ENCODE peak calls at places on chromosomes 3 and 15, in seven cellular contexts. D, M, R, P, J, Y and K are unnamed samples.

GRCh38 chr3:184300377-184300717 is 1.3 kb downstream of the PSMD2 start:
- DNase-seq in J (no peak), D (no peak), R (no peak), P (peak; percentile 23), M (peak; percentile 84), Y (peak; percentile 83), K (peak; percentile 27)

GRCh38 chr3:127964053-127964452 is 49.0 kb downstream of the KBTBD12 start:
- DNase-seq in J (peak; percentile 52), R (no peak), D (no peak), Y (peak; percentile 31), M (peak; percentile 84), P (no peak), K (peak; percentile 79)

GRCh38 chr15:62883938-62884479 is 158.5 kb upstream of the TPM1 start:
- DNase-seq in Y (no peak), J (no peak), D (no peak), R (no peak), M (no peak), P (no peak), K (no peak)

GRCh38 chr3:141851411-141851810 is 25.0 kb upstream of the ATP1B3 start:
- DNase-seq in P (no peak), Y (peak; percentile 76), D (no peak), J (no peak), M (no peak), R (no peak), K (no peak)

GRCh38 chr3:46835059-46835458 is 28.2 kb downstream of the MYL3 start:
- DNase-seq in Y (no peak), D (no peak), M (no peak), R (no peak), J (no peak), P (no peak), K (no peak)

GRCh38 chr3:112351823-112352222 is 18.9 kb downstream of the CD200 start:
- DNase-seq in D (no peak), Y (no peak), R (no peak), J (no peak), M (no peak), P (no peak), K (peak; percentile 47)

GRCh38 chr3:50648944-50649343 is 25.8 kb upstream of the DOCK3 start:
- DNase-seq in D (no peak), M (no peak), Y (no peak), R (no peak), J (no peak), P (no peak), K (no peak)

GRCh38 chr3:81716870-81717509 is 44.5 kb downstream of the GBE1 start:
- DNase-seq in R (no peak), M (peak; percentile 65), D (no peak), Y (peak; percentile 61), J (peak; percentile 66), P (peak; percentile 71), K (peak; percentile 87)

GRCh38 chr15:38251726-38252480 is 733 bp upstream of the SPRED1 start:
- DNase-seq in D (peak; percentile 93), M (peak; percentile 89), R (peak; percentile 25), J (peak; percentile 99), P (peak; percentile 99), Y (peak; percentile 99), K (peak; percentile 99)

GRCh38 chr3:175885196-175885766 is 1026.1 kb downstream of the NAALADL2 start:
- DNase-seq in Y (no peak), M (no peak), J (no peak), R (no peak), D (no peak), P (no peak), K (no peak)

GRCh38 chr3:123655400-123655799 is 70.5 kb upstream of the HACD2 start:
- DNase-seq in M (no peak), J (peak; percentile 50), D (no peak), Y (peak; percentile 27), R (no peak), P (no peak), K (peak; percentile 41)

GRCh38 chr15:38474155-38474757 is 20.3 kb downstream of the FAM98B start:
- DNase-seq in D (peak; percentile 55), J (peak; percentile 80), Y (peak; percentile 79), M (peak; percentile 67), R (no peak), P (peak; percentile 61), K (peak; percentile 83)

GRCh38 chr3:151816091-151816604 is 2.2 kb downstream of the AADAC start:
- DNase-seq in M (peak; percentile 94), P (peak; percentile 57), D (no peak), J (peak; percentile 87), Y (peak; percentile 69), R (no peak), K (peak; percentile 58)

GRCh38 chr3:124882749-124883148 is 4.4 kb downstream of the ITGB5 start:
- DNase-seq in J (no peak), P (peak; percentile 53), D (no peak), M (no peak), R (no peak), Y (no peak), K (peak; percentile 30)

GRCh38 chr3:94099311-94099710 is 36.5 kb downstream of the NSUN3 start:
- DNase-seq in R (no peak), Y (peak; percentile 3), D (no peak), M (no peak), P (no peak), J (peak; percentile 49), K (no peak)

GRCh38 chr15:50977157-50977556 is 68.7 kb downstream of the AP4E1 start:
- DNase-seq in M (no peak), Y (peak; percentile 43), R (no peak), J (peak; percentile 34), D (no peak), P (peak; percentile 29), K (peak; percentile 44)

GRCh38 chr3:191136347-191136746 is 62.7 kb upstream of the OSTN start:
- DNase-seq in P (peak; percentile 31), J (peak; percentile 42), M (peak; percentile 28), R (no peak), D (no peak), Y (peak; percentile 71), K (peak; percentile 66)

GRCh38 chr3:193590088-193590856 is 2.7 kb upstream of the OPA1 start:
- DNase-seq in D (no peak), J (peak; percentile 52), P (peak; percentile 84), Y (peak; percentile 84), M (peak; percentile 94), R (no peak), K (peak; percentile 76)

GRCh38 chr15:63339006-63339766 is 42.5 kb downstream of the CA12 start:
- DNase-seq in M (peak; percentile 62), Y (no peak), D (no peak), J (no peak), P (no peak), R (no peak), K (no peak)

GRCh38 chr3:23096041-23096440 is 107.1 kb upstream of the UBE2E2 start:
- DNase-seq in J (no peak), P (peak; percentile 29), M (no peak), Y (peak; percentile 38), R (no peak), D (no peak), K (peak; percentile 77)

GRCh38 chr15:40873625-40874561 is at the start of gene RHOV:
- DNase-seq in D (no peak), Y (peak; percentile 35), P (peak; percentile 35), R (no peak), M (peak; percentile 63), J (peak; percentile 46), K (peak; percentile 34)

GRCh38 chr3:59374091-59374490 is 324.3 kb upstream of the CFAP20DC start:
- DNase-seq in R (no peak), M (no peak), D (no peak), P (no peak), Y (no peak), J (no peak), K (no peak)

GRCh38 chr3:48268381-48268935 is 27.6 kb downstream of the ZNF589 start:
- DNase-seq in R (no peak), D (no peak), P (no peak), M (peak; percentile 99), Y (no peak), J (no peak), K (no peak)

GRCh38 chr3:14142567-14143270 is 17.9 kb downstream of the TMEM43 start:
- DNase-seq in P (no peak), M (peak; percentile 43), J (no peak), Y (no peak), D (no peak), R (no peak), K (no peak)

GRCh38 chr3:39284457-39284881 is 4.6 kb upstream of the CX3CR1 start:
- DNase-seq in M (no peak), D (no peak), P (peak; percentile 18), Y (peak; percentile 7), J (peak; percentile 10), R (no peak), K (peak; percentile 33)

GRCh38 chr3:143975549-143976152 is 4.0 kb downstream of the DIPK2A start:
- DNase-seq in R (no peak), Y (peak; percentile 89), J (peak; percentile 80), P (peak; percentile 81), D (no peak), M (peak; percentile 59), K (peak; percentile 91)
- H3K4me3 ChIP-seq in R (no peak overlapping the region), Y (peak overlapping the region; percentile 76), J (peak overlapping the region; percentile 75), P (no peak overlapping the region), D (peak overlapping the region; percentile 98), M (no peak overlapping the region), K (peak overlapping the region; percentile 8)

GRCh38 chr3:138148503-138148902 is 16.3 kb upstream of the A4GNT start:
- DNase-seq in D (no peak), J (no peak), P (no peak), Y (no peak), R (no peak), M (no peak), K (peak; percentile 28)
- TF ChIP-seq CTCF in D (no peak), J (no peak), P (no peak), Y (no peak), R (no peak), M (no peak), K (peak; percentile 35)

GRCh38 chr3:105790534-105790933 is 78.3 kb downstream of the CBLB start:
- DNase-seq in J (peak; percentile 30), R (no peak), M (no peak), P (no peak), Y (no peak), D (no peak), K (no peak)

GRCh38 chr3:105793040-105793439 is 75.8 kb downstream of the CBLB start:
- DNase-seq in Y (peak; percentile 36), J (peak; percentile 44), R (no peak), D (no peak), P (peak; percentile 42), M (no peak), K (peak; percentile 59)

GRCh38 chr3:105791919-105792786 is 76.7 kb downstream of the CBLB start:
- DNase-seq in P (peak; percentile 93), J (peak; percentile 97), R (peak; percentile 10), M (peak; percentile 68), D (no peak), Y (peak; percentile 100), K (peak; percentile 99)

GRCh38 chr3:105788548-105789036 is 80.2 kb downstream of the CBLB start:
- DNase-seq in R (no peak), D (no peak), J (no peak), Y (no peak), M (no peak), P (no peak), K (no peak)

DNA sequence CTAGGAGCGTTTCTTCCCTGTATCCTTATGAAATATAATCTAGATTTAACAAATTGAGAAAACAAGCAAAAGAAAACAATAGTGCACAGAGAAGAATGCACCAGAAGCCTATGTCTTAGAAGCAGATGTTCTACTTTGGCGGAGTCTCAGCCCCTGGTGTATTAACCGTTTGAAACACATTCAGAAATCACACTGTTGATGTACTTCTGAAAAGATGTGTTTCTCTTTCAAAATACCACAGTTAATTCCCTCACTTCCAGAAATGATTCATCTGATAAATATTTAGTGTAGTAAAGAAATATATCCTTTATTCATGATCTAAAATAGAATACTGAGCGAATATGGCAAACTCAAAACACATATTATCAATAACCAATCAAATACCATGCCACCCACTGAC is 77.7 kb downstream of the CBLB start:
- DNase-seq in D (no peak), J (peak; percentile 70), Y (peak; percentile 89), P (peak; percentile 77), R (no peak), M (no peak), K (peak; percentile 89)
- H3K4me3 ChIP-seq in D (no peak overlapping the region), J (no peak overlapping the region), Y (peak overlapping the region; percentile 18), P (no peak overlapping the region), R (no peak overlapping the region), M (no peak overlapping the region), K (no peak overlapping the region)

GRCh38 chr3:69785769-69786311 is 46.6 kb downstream of the MITF start:
- DNase-seq in D (no peak), M (no peak), R (no peak), P (no peak), J (no peak), Y (no peak), K (no peak)
- TF ChIP-seq CTCF in D (no peak), M (no peak), R (no peak), P (no peak), J (no peak), Y (no peak), K (no peak)